ENCODE peak calls at places on chromosomes 3 and 15, in nine cellular contexts. W is adrenal gland, M is HCT116, F is astrocyte of the spinal cord, L is left ventricle myocardium inferior, N is cardiac fibroblast, A is body of pancreas, I is cardiac muscle cell, B is aorta. T is an unnamed sample.

GRCh38 chr3:183253364-183253960 is 409 bp downstream of the B3GNT5 start:
- DNase-seq in W (peak), M (no peak), F (peak), L (peak), N (peak), A (peak), I (peak), B (peak), T (no peak)

GRCh38 chr3:193805448-193805847 is 212.4 kb downstream of the OPA1 start:
- DNase-seq in W (peak), M (peak), F (peak), L (peak), N (peak), A (peak), I (peak), B (peak), T (peak)

GRCh38 chr15:55344206-55344605 is 25.2 kb downstream of the PIGB start:
- DNase-seq in W (no peak), M (no peak), F (no peak), L (no peak), N (peak), A (no peak), I (peak), B (no peak), T (no peak)

GRCh38 chr3:41404601-41405000 is 205.3 kb downstream of the CTNNB1 start:
- DNase-seq in W (no peak), M (no peak), F (no peak), L (no peak), N (no peak), A (no peak), I (no peak), B (no peak), T (no peak)

GRCh38 chr15:92097473-92098178 is 244.1 kb downstream of the SLCO3A1 start:
- DNase-seq in W (peak), M (peak), F (peak), L (no peak), N (peak), A (peak), I (peak), B (no peak), T (no peak)

GRCh38 chr3:122030381-122031122 is 8.5 kb upstream of the ILDR1 start:
- DNase-seq in W (no peak), M (no peak), F (peak), L (no peak), N (peak), A (no peak), I (peak), B (no peak), T (no peak)

GRCh38 chr15:38724827-38725226 is 160.2 kb upstream of the RASGRP1 start:
- DNase-seq in W (no peak), M (no peak), F (no peak), L (no peak), N (no peak), A (no peak), I (no peak), B (no peak), T (no peak)

GRCh38 chr3:124767259-124767658 is 37.0 kb downstream of the UMPS start:
- DNase-seq in W (no peak), M (no peak), F (no peak), L (no peak), N (no peak), A (no peak), I (no peak), B (peak), T (no peak)

GRCh38 chr3:40895109-40895508 is 304.2 kb upstream of the CTNNB1 start:
- DNase-seq in W (no peak), M (no peak), F (no peak), L (no peak), N (no peak), A (no peak), I (no peak), B (no peak), T (no peak)

GRCh38 chr3:7489417-7489816 is 628.5 kb downstream of the GRM7 start:
- DNase-seq in W (no peak), M (no peak), F (no peak), L (no peak), N (peak), A (no peak), I (no peak), B (no peak), T (no peak)

GRCh38 chr15:78263351-78263781 is 996 bp upstream of the DNAJA4 start:
- DNase-seq in W (no peak), M (no peak), F (no peak), L (no peak), N (no peak), A (no peak), I (no peak), B (no peak), T (no peak)

DNA sequence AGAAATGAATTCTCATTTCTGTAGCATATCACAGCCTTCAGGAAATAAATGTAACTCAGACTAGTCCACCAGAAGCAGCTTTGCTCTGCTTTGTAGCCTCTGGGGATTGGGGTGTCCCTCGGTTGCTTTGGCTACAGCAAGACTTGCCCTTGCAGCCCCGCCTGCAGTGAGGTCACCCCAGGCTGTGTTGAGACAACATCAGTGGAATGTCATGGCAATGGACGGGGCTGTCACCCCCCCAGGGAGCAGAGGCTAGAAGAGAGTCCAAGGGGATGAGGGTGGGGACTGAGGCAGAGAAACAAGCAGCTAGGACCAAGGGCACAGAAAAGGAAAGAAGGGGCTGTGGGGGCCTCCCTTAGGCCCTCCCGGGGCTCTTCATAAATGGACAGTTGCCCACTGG is 854 bp downstream of the CLEC3B start:
- DNase-seq in W (peak), M (no peak), F (peak), L (peak), N (peak), A (peak), I (peak), B (peak), T (no peak)
- H3K4me3 ChIP-seq in W (no peak), M (no peak), F (no peak), L (peak), N (no peak), A (no peak), I (no peak), B (no peak), T (no peak)

GRCh38 chr3:188051801-188052228 is 102.1 kb upstream of the LPP start:
- DNase-seq in W (peak), M (no peak), F (no peak), L (peak), N (peak), A (no peak), I (peak), B (peak), T (no peak)
- H3K4me3 ChIP-seq in W (no peak), M (no peak), F (no peak), L (peak), N (no peak), A (no peak), I (no peak), B (no peak), T (no peak)

GRCh38 chr3:24399614-24400013 is 95.0 kb downstream of the THRB start:
- DNase-seq in W (no peak), M (no peak), F (no peak), L (no peak), N (no peak), A (no peak), I (no peak), B (no peak), T (no peak)

GRCh38 chr3:24401090-24401810 is 93.4 kb downstream of the THRB start:
- DNase-seq in W (no peak), M (no peak), F (no peak), L (no peak), N (peak), A (peak), I (no peak), B (peak), T (no peak)

GRCh38 chr3:24401811-24402185 is 92.9 kb downstream of the THRB start:
- DNase-seq in W (no peak), M (no peak), F (no peak), L (no peak), N (no peak), A (peak), I (no peak), B (no peak), T (no peak)

GRCh38 chr3:24400015-24400414 is 94.6 kb downstream of the THRB start:
- DNase-seq in W (no peak), M (no peak), F (no peak), L (no peak), N (no peak), A (no peak), I (no peak), B (no peak), T (no peak)

DNA sequence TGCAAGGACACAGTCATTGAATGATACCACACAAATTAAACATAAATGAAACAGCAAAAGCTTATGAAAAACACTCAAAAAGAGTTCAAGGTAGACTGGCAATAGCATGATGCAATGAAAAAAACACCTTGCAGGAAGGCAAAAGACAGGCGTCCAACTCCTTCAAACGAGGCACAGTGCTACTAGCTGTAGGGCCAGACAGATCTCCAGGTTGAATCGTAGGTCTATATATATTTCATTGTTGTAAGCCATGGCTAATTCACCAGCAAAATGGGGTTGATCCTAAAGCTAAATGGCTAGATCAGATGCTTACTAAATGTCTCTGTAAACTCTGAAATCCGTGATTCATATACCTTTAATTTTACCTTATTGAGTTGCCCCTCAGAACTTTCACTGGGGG is 94.2 kb downstream of the THRB start:
- DNase-seq in W (no peak), M (no peak), F (no peak), L (no peak), N (no peak), A (no peak), I (no peak), B (no peak), T (no peak)
- H3K4me3 ChIP-seq in W (no peak), M (no peak), F (no peak), L (no peak), N (no peak), A (no peak), I (no peak), B (no peak), T (no peak)

DNA sequence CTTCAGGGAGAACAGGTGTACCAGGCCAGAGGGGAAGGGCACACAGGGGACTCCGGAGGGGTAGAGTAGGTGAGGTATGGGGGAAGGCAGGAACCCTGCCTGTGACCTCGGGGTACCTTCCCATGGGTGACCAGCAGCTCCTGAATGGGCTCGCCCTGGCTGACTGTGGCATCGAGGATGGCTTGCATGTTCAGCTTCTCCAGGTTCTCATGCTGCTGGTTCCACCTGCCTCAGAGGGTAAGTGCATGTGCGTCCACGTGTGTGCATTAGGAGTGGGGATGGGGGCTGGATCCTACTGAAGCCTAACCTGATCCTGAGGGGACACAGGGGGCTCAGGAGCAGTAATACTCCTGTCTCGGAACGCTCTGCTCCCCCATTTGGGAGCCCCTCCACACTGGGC is 524 bp downstream of the ZMYND10 start:
- DNase-seq in W (no peak), M (no peak), F (no peak), L (no peak), N (no peak), A (no peak), I (no peak), B (no peak), T (no peak)
- H3K4me3 ChIP-seq in W (no peak), M (no peak), F (peak), L (peak), N (peak), A (no peak), I (peak), B (no peak), T (peak)

GRCh38 chr3:108218811-108219210 is 3.4 kb downstream of the IFT57 start:
- DNase-seq in W (no peak), M (no peak), F (peak), L (no peak), N (peak), A (no peak), I (peak), B (no peak), T (no peak)
- H3K4me3 ChIP-seq in W (no peak), M (no peak), F (no peak), L (no peak), N (no peak), A (no peak), I (no peak), B (no peak), T (no peak)

GRCh38 chr3:185714085-185714484 is 110.8 kb downstream of the IGF2BP2 start:
- DNase-seq in W (no peak), M (no peak), F (no peak), L (no peak), N (no peak), A (no peak), I (no peak), B (no peak), T (no peak)

GRCh38 chr3:185717121-185717520 is 107.7 kb downstream of the IGF2BP2 start:
- DNase-seq in W (no peak), M (no peak), F (peak), L (no peak), N (peak), A (no peak), I (peak), B (no peak), T (peak)

GRCh38 chr3:185713015-185713414 is 111.8 kb downstream of the IGF2BP2 start:
- DNase-seq in W (no peak), M (no peak), F (no peak), L (no peak), N (no peak), A (no peak), I (no peak), B (no peak), T (no peak)

GRCh38 chr3:185716436-185717090 is 108.3 kb downstream of the IGF2BP2 start:
- DNase-seq in W (no peak), M (no peak), F (no peak), L (no peak), N (peak), A (no peak), I (no peak), B (no peak), T (no peak)

GRCh38 chr3:185715091-185715490 is 109.8 kb downstream of the IGF2BP2 start:
- DNase-seq in W (no peak), M (no peak), F (no peak), L (no peak), N (no peak), A (no peak), I (peak), B (no peak), T (no peak)
- H3K4me3 ChIP-seq in W (no peak), M (no peak), F (no peak), L (no peak), N (no peak), A (no peak), I (no peak), B (no peak), T (no peak)

GRCh38 chr15:73753250-73754130 is at the start of gene INSYN1:
- DNase-seq in W (no peak), M (no peak), F (peak), L (peak), N (peak), A (peak), I (peak), B (no peak), T (no peak)

GRCh38 chr15:73752817-73753214 is 335 bp downstream of the INSYN1 start:
- DNase-seq in W (no peak), M (no peak), F (no peak), L (no peak), N (no peak), A (peak), I (peak), B (no peak), T (no peak)

GRCh38 chr15:73751481-73751880 is 1.7 kb downstream of the INSYN1 start:
- DNase-seq in W (no peak), M (no peak), F (no peak), L (no peak), N (no peak), A (no peak), I (no peak), B (no peak), T (no peak)

GRCh38 chr15:73750951-73751350 is 2.2 kb downstream of the INSYN1 start:
- DNase-seq in W (no peak), M (no peak), F (no peak), L (no peak), N (no peak), A (no peak), I (no peak), B (no peak), T (no peak)

GRCh38 chr15:73751896-73752816 is 995 bp downstream of the INSYN1 start:
- DNase-seq in W (no peak), M (no peak), F (no peak), L (no peak), N (no peak), A (no peak), I (no peak), B (no peak), T (no peak)
- H3K4me3 ChIP-seq in W (no peak), M (no peak), F (peak), L (peak), N (peak), A (peak), I (peak), B (peak), T (peak)

GRCh38 chr3:32817561-32818430 is at the start of gene TRIM71:
- DNase-seq in W (no peak), M (no peak), F (peak), L (no peak), N (peak), A (no peak), I (no peak), B (no peak), T (no peak)

GRCh38 chr3:32819086-32819450 is 1.3 kb downstream of the TRIM71 start:
- DNase-seq in W (no peak), M (no peak), F (no peak), L (no peak), N (no peak), A (no peak), I (no peak), B (no peak), T (no peak)

GRCh38 chr3:32817195-32817560 is 619 bp upstream of the TRIM71 start:
- DNase-seq in W (no peak), M (no peak), F (no peak), L (no peak), N (no peak), A (no peak), I (no peak), B (no peak), T (no peak)

GRCh38 chr3:32819581-32820348 is 2.0 kb downstream of the TRIM71 start:
- DNase-seq in W (no peak), M (no peak), F (no peak), L (no peak), N (no peak), A (no peak), I (no peak), B (no peak), T (no peak)

DNA sequence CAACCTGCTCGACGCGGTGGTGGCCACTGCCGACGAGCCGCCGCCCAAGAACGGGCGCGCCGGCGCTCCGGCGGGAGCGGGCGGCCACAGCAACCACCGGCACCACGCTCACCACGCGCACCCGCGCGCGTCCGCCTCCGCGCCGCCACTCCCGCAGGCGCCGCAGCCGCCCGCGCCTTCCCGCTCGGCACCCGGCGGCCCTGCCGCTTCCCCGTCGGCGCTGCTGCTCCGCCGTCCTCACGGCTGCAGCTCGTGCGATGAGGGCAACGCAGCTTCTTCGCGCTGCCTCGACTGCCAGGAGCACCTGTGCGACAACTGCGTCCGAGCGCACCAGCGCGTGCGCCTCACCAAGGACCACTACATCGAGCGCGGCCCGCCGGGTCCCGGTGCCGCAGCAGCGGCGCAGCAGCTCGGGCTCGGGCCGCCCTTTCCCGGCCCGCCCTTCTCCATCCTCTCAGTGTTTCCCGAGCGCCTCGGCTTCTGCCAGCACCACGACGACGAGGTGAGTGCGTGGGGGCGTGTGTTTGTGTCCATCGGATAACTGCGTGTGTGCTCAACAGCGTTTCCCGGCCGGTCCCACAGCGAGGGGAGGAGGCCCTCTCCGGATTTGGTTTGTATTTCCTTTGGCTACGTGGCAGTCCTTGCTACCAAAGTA is 761 bp downstream of the TRIM71 start:
- DNase-seq in W (no peak), M (no peak), F (no peak), L (no peak), N (no peak), A (no peak), I (no peak), B (no peak), T (no peak)
- H3K4me3 ChIP-seq in W (no peak), M (no peak), F (no peak), L (peak), N (no peak), A (no peak), I (peak), B (peak), T (peak)